ENCODE peak calls at places on chromosomes 12 and 14, in seven cellular contexts. J is nucleus accumbens; O is NCI-H187; E is stimulated activated CD8-positive, alpha-beta memory T cell treated with anti-CD3 and anti-CD28 coated beads, Interleukin-2, amount 100 ng/mL, for 1 hour; C is ureter; L is stimulated activated CD4-positive, alpha-beta T cell treated with anti-CD3 and anti-CD28 coated beads, TNF-alpha, amount 100 ng/mL, for 4 hours; P is WTC11. I is an unnamed sample.

GRCh38 chr12:105409881-105410471 is 79.5 kb downstream of the C12orf75 start:
- DNase-seq in J (no peak), O (peak; percentile 87), E (no peak), C (peak; percentile 42), L (no peak), P (no peak), I (no peak)

GRCh38 chr12:6963016-6963731 is 7.3 kb downstream of the PHB2 start:
- DNase-seq in J (no peak), O (peak; percentile 80), E (no peak), C (peak; percentile 94), L (no peak), P (peak; percentile 83), I (no peak)

GRCh38 chr12:71846322-71846940 is 6.9 kb downstream of the TBC1D15 start:
- DNase-seq in J (no peak), O (no peak), E (no peak), C (no peak), L (no peak), P (no peak), I (no peak)

GRCh38 chr14:64387232-64387737 is 868 bp upstream of the MTHFD1 start:
- DNase-seq in J (peak; percentile 24), O (peak; percentile 75), E (no peak), C (peak; percentile 55), L (peak; percentile 1), P (no peak), I (no peak)

GRCh38 chr12:54958048-54958658 is 26.4 kb downstream of the TESPA1 start:
- DNase-seq in J (peak; percentile 9), O (peak; percentile 43), E (no peak), C (no peak), L (no peak), P (peak; percentile 33), I (peak; percentile 9)

GRCh38 chr12:22215467-22216253 is 118.8 kb downstream of the ST8SIA1 start:
- DNase-seq in J (no peak), O (no peak), E (no peak), C (no peak), L (no peak), P (no peak), I (no peak)

GRCh38 chr12:50642035-50642451 is 121.9 kb upstream of the ATF1 start:
- DNase-seq in J (no peak), O (no peak), E (no peak), C (no peak), L (no peak), P (no peak), I (no peak)

GRCh38 chr14:105069887-105070759 is 4.9 kb upstream of the GPR132 start:
- DNase-seq in J (no peak), O (no peak), E (no peak), C (no peak), L (no peak), P (no peak), I (no peak)

GRCh38 chr14:74583689-74584434 is 28.2 kb downstream of the LTBP2 start:
- DNase-seq in J (no peak), O (no peak), E (no peak), C (no peak), L (no peak), P (no peak), I (no peak)

GRCh38 chr12:25977047-25977446 is 18.6 kb downstream of the RASSF8 start:
- DNase-seq in J (no peak), O (no peak), E (no peak), C (no peak), L (no peak), P (no peak), I (no peak)

GRCh38 chr12:10088955-10089354 is 9.8 kb downstream of the CLEC1A start:
- DNase-seq in J (no peak), O (no peak), E (no peak), C (no peak), L (no peak), P (no peak), I (no peak)

GRCh38 chr12:49190317-49190716 is 1.4 kb upstream of the TUBA1A start:
- DNase-seq in J (no peak), O (no peak), E (no peak), C (no peak), L (no peak), P (no peak), I (no peak)

GRCh38 chr12:49652921-49653520 is 29.7 kb downstream of the PRPF40B start:
- DNase-seq in J (no peak), O (no peak), E (no peak), C (no peak), L (no peak), P (no peak), I (no peak)

GRCh38 chr12:122303068-122303467 is 36.8 kb upstream of the VPS33A start:
- DNase-seq in J (no peak), O (no peak), E (no peak), C (no peak), L (no peak), P (no peak), I (no peak)

GRCh38 chr14:69711471-69712216 is 55.3 kb upstream of the SRSF5 start:
- DNase-seq in J (no peak), O (no peak), E (no peak), C (no peak), L (no peak), P (no peak), I (no peak)

GRCh38 chr14:95098984-95099599 is 58.2 kb downstream of the DICER1 start:
- DNase-seq in J (no peak), O (peak; percentile 16), E (no peak), C (peak; percentile 64), L (no peak), P (peak; percentile 55), I (peak; percentile 10)

GRCh38 chr14:78075610-78076277 is 94.4 kb upstream of the NRXN3 start:
- DNase-seq in J (no peak), O (peak; percentile 63), E (no peak), C (no peak), L (no peak), P (no peak), I (no peak)

GRCh38 chr14:67251573-67252226 is 10.5 kb downstream of the PALS1 start:
- DNase-seq in J (no peak), O (no peak), E (no peak), C (no peak), L (no peak), P (no peak), I (no peak)

GRCh38 chr12:21940972-21941521 is at the start of gene ABCC9:
- DNase-seq in J (no peak), O (no peak), E (no peak), C (peak; percentile 52), L (no peak), P (peak; percentile 55), I (no peak)

GRCh38 chr14:68962681-68963080 is 16.4 kb downstream of the ACTN1 start:
- DNase-seq in J (no peak), O (no peak), E (no peak), C (no peak), L (no peak), P (no peak), I (no peak)